ENCODE peak calls at places on chromosomes 4 and X, in ten cellular contexts. A is activated naive CD4-positive, alpha-beta T cell treated with anti-CD3 and anti-CD28 coated beads, Interleukin-2, amount 50 U/mL, for 72 hours; Y is brain microvascular endothelial cell; Z is fibroblast of pulmonary artery; C is activated effector memory CD4-positive, alpha-beta T cell treated with Interleukin-2 at 50 U/mL for 16 hours; W is germinal center; O is fibroblast of the aortic adventitia; R is astrocyte of the spinal cord; T is A549; B is CD4-positive, CD25-positive, alpha-beta regulatory T cell. S is an unnamed sample.

GRCh38 chr4:66991521-66991920 is 553.8 kb downstream of the CENPC start:
- DNase-seq in A (no peak), Y (no peak), Z (no peak), C (no peak), W (no peak), O (peak; percentile 1), R (peak; percentile 5), T (no peak), B (no peak), S (no peak)

GRCh38 chr4:40750461-40751258 is 905 bp downstream of the NSUN7 start:
- DNase-seq in A (no peak), Y (no peak), Z (no peak), C (no peak), W (no peak), O (peak; percentile 11), R (peak; percentile 14), T (no peak), B (no peak), S (no peak)

GRCh38 chr4:139919513-139919912 is 234.5 kb downstream of the MAML3 start:
- DNase-seq in A (no peak), Y (peak; percentile 56), Z (peak; percentile 80), C (no peak), W (no peak), O (peak; percentile 67), R (peak; percentile 54), T (peak; percentile 24), B (no peak), S (peak; percentile 74)

GRCh38 chrX:139290310-139290709 is 240.2 kb upstream of the F9 start:
- DNase-seq in A (no peak), Y (no peak), Z (no peak), C (no peak), W (no peak), O (no peak), R (peak; percentile 44), T (no peak), B (no peak), S (peak; percentile 13)

GRCh38 chr4:8539661-8540060 is 40.5 kb upstream of the GPR78 start:
- DNase-seq in A (no peak), Y (no peak), Z (no peak), C (no peak), W (no peak), O (no peak), R (no peak), T (no peak), B (peak; percentile 7), S (no peak)

GRCh38 chrX:40945366-40945713 is 139.9 kb upstream of the USP9X start:
- DNase-seq in A (no peak), Y (peak; percentile 59), Z (peak; percentile 80), C (no peak), W (no peak), O (peak; percentile 83), R (peak; percentile 81), T (peak; percentile 77), B (no peak), S (peak; percentile 64)

GRCh38 chr4:2266181-2266580 is 4.3 kb upstream of the MXD4 start:
- DNase-seq in A (no peak), Y (no peak), Z (peak; percentile 68), C (no peak), W (no peak), O (peak; percentile 73), R (no peak), T (no peak), B (no peak), S (peak; percentile 95)

GRCh38 chr4:186792994-186793393 is 69.3 kb upstream of the FAT1 start:
- DNase-seq in A (no peak), Y (no peak), Z (peak; percentile 40), C (no peak), W (no peak), O (peak; percentile 26), R (peak; percentile 69), T (peak; percentile 7), B (no peak), S (peak; percentile 55)

GRCh38 chr4:78775278-78776030 is 696 bp upstream of the BMP2K start:
- DNase-seq in A (no peak), Y (peak; percentile 68), Z (peak; percentile 85), C (peak; percentile 82), W (peak; percentile 87), O (peak; percentile 81), R (peak; percentile 88), T (peak; percentile 78), B (peak; percentile 90), S (peak; percentile 90)

GRCh38 chr4:67608047-67608446 is 49.5 kb downstream of the STAP1 start:
- DNase-seq in A (no peak), Y (no peak), Z (no peak), C (no peak), W (no peak), O (no peak), R (no peak), T (no peak), B (no peak), S (no peak)

GRCh38 chrX:108811891-108812290 is 75.5 kb upstream of the IRS4 start:
- DNase-seq in A (no peak), Y (no peak), Z (no peak), C (no peak), W (no peak), O (no peak), R (no peak), T (no peak), B (no peak), S (no peak)

GRCh38 chr4:113504422-113504821 is 257.1 kb downstream of the CAMK2D start:
- DNase-seq in A (no peak), Y (no peak), Z (peak; percentile 9), C (no peak), W (no peak), O (no peak), R (no peak), T (no peak), B (no peak), S (no peak)

GRCh38 chrX:40531056-40531826 is 49.5 kb upstream of the ATP6AP2 start:
- DNase-seq in A (no peak), Y (no peak), Z (no peak), C (no peak), W (no peak), O (no peak), R (no peak), T (no peak), B (no peak), S (no peak)

GRCh38 chrX:53481093-53481492 is 46.9 kb upstream of the HSD17B10 start:
- DNase-seq in A (no peak), Y (no peak), Z (no peak), C (no peak), W (no peak), O (no peak), R (no peak), T (peak; percentile 17), B (no peak), S (no peak)

GRCh38 chr4:81783565-81783964 is 311.9 kb upstream of the RASGEF1B start:
- DNase-seq in A (no peak), Y (no peak), Z (no peak), C (no peak), W (no peak), O (no peak), R (no peak), T (no peak), B (no peak), S (no peak)

GRCh38 chr4:40940317-40940720 is 190.6 kb downstream of the NSUN7 start:
- DNase-seq in A (no peak), Y (no peak), Z (peak; percentile 46), C (no peak), W (no peak), O (peak; percentile 71), R (no peak), T (no peak), B (no peak), S (no peak)

GRCh38 chr4:37693030-37693429 is 6.9 kb upstream of the RELL1 start:
- DNase-seq in A (no peak), Y (no peak), Z (no peak), C (no peak), W (no peak), O (no peak), R (no peak), T (no peak), B (no peak), S (no peak)

GRCh38 chrX:111652719-111653118 is 28.3 kb upstream of the ALG13 start:
- DNase-seq in A (no peak), Y (no peak), Z (peak; percentile 1), C (no peak), W (no peak), O (peak; percentile 4), R (no peak), T (peak; percentile 1), B (no peak), S (no peak)

GRCh38 chrX:132749406-132749805 is 209.0 kb downstream of the HS6ST2 start:
- DNase-seq in A (no peak), Y (no peak), Z (no peak), C (no peak), W (no peak), O (no peak), R (no peak), T (no peak), B (no peak), S (no peak)

S was measured in AG08395.